ENCODE peak calls at places on chromosomes 12 and 14, in nine cellular contexts. Q is heart right ventricle, T is fibroblast of lung, H is endodermal cell, G is colonic mucosa, B is mammary epithelial cell, X is stomach, E is cardiac muscle cell, L is pancreas. M is an unnamed sample.

GRCh38 chr14:105492051-105492965 is 1.3 kb downstream of the TEDC1 start:
- DNase-seq in Q (peak; percentile 36), T (no peak), H (peak; percentile 35), G (no peak), B (no peak), X (no peak), E (no peak), L (peak; percentile 60), M (no peak)

GRCh38 chr12:1791104-1791927 is 29.0 kb upstream of the LRTM2 start:
- DNase-seq in Q (peak; percentile 64), T (peak; percentile 76), H (peak; percentile 87), G (peak; percentile 76), B (peak; percentile 42), X (peak; percentile 77), E (peak; percentile 79), L (peak; percentile 78), M (peak; percentile 56)

GRCh38 chr12:12033589-12034223 is 37.0 kb upstream of the BCL2L14 start:
- DNase-seq in Q (no peak), T (no peak), H (peak; percentile 49), G (no peak), B (no peak), X (no peak), E (no peak), L (no peak), M (no peak)

GRCh38 chr12:26719852-26720251 is 113.1 kb downstream of the ITPR2 start:
- DNase-seq in Q (no peak), T (no peak), H (no peak), G (no peak), B (no peak), X (no peak), E (no peak), L (no peak), M (no peak)

GRCh38 chr14:67358914-67359313 is 690 bp downstream of the ATP6V1D start:
- DNase-seq in Q (no peak), T (no peak), H (peak; percentile 63), G (peak; percentile 19), B (peak; percentile 23), X (no peak), E (no peak), L (no peak), M (peak; percentile 14)

GRCh38 chr12:95763809-95764253 is 26.7 kb downstream of the NTN4 start:
- DNase-seq in Q (peak; percentile 56), T (peak; percentile 92), H (no peak), G (peak; percentile 26), B (peak; percentile 91), X (no peak), E (no peak), L (peak; percentile 31), M (no peak)

GRCh38 chr14:57486767-57487379 is 6.8 kb downstream of the CCDC198 start:
- DNase-seq in Q (no peak), T (peak; percentile 62), H (no peak), G (no peak), B (peak; percentile 32), X (no peak), E (peak; percentile 58), L (peak; percentile 28), M (peak; percentile 11)

GRCh38 chr12:74365178-74365964 is 172.3 kb upstream of the ATXN7L3B start:
- DNase-seq in Q (no peak), T (peak; percentile 51), H (peak; percentile 81), G (no peak), B (peak; percentile 34), X (no peak), E (peak; percentile 5), L (peak; percentile 29), M (peak; percentile 51)

GRCh38 chr14:44379292-44379977 is 127.6 kb downstream of the FSCB start:
- DNase-seq in Q (no peak), T (no peak), H (peak; percentile 58), G (no peak), B (no peak), X (no peak), E (no peak), L (no peak), M (no peak)

GRCh38 chr14:22613091-22613695 is 15.1 kb downstream of the ABHD4 start:
- DNase-seq in Q (no peak), T (no peak), H (no peak), G (peak; percentile 3), B (no peak), X (no peak), E (no peak), L (no peak), M (no peak)

GRCh38 chr14:41605550-41606248 is 977 bp upstream of the LRFN5 start:
- DNase-seq in Q (no peak), T (peak; percentile 61), H (peak; percentile 91), G (peak; percentile 17), B (no peak), X (no peak), E (peak; percentile 72), L (no peak), M (no peak)
- H3K36me3 ChIP-seq in Q (no peaks in the 10 kb centered on the region), T (no peaks in the 10 kb centered on the region), H (no peaks in the 10 kb centered on the region), G (no peaks in the 10 kb centered on the region), B (no peaks in the 10 kb centered on the region), X (no peaks in the 10 kb centered on the region), E (no peaks in the 10 kb centered on the region), L (no peaks in the 10 kb centered on the region), M (no peaks in the 10 kb centered on the region)

GRCh38 chr14:61193471-61193870 is 87.7 kb downstream of the TMEM30B start:
- DNase-seq in Q (no peak), T (no peak), H (no peak), G (no peak), B (no peak), X (no peak), E (no peak), L (no peak), M (no peak)

GRCh38 chr14:61192970-61193369 is 88.2 kb downstream of the TMEM30B start:
- DNase-seq in Q (no peak), T (peak; percentile 64), H (no peak), G (no peak), B (no peak), X (no peak), E (no peak), L (no peak), M (no peak)

GRCh38 chr14:61196034-61196433 is 85.1 kb downstream of the TMEM30B start:
- DNase-seq in Q (no peak), T (no peak), H (no peak), G (no peak), B (no peak), X (no peak), E (no peak), L (no peak), M (no peak)

GRCh38 chr14:61197416-61197815 is 83.7 kb downstream of the TMEM30B start:
- DNase-seq in Q (no peak), T (no peak), H (no peak), G (no peak), B (no peak), X (no peak), E (no peak), L (no peak), M (no peak)

DNA sequence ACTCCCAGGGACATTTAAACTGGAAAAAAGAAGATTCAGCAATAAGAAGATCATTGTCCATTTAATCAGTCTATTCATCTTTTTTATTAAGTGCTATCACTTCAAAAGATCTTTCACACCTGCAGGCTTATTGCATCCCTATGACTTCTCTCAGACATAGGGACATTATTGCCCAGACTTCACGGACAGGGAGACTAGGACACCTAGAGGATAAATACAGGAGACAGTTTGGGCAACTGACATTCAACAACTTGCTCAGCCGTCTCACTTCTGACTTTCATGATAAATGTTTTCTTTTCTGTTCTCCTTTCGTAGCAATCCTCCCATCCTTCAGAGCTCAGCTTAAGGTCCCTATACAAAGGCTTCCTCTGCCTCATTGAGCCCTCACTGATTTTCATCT is 84.3 kb downstream of the TMEM30B start:
- DNase-seq in Q (no peak), T (no peak), H (no peak), G (no peak), B (peak; percentile 25), X (no peak), E (peak; percentile 11), L (no peak), M (no peak)
- TF ChIP-seq CTCF in Q (no peak), T (no peak), H (peak; percentile 47), G (no peak), B (peak; percentile 67), X (no peak), E (peak; percentile 13), L (no peak), M (peak; percentile 12)

GRCh38 chr12:68824131-68824530 is 16.2 kb downstream of the MDM2 start:
- DNase-seq in Q (no peak), T (no peak), H (no peak), G (no peak), B (no peak), X (no peak), E (no peak), L (no peak), M (no peak)

GRCh38 chr12:68825569-68826217 is 17.7 kb downstream of the MDM2 start:
- DNase-seq in Q (no peak), T (no peak), H (no peak), G (no peak), B (no peak), X (no peak), E (no peak), L (no peak), M (no peak)

GRCh38 chr12:68823711-68824110 is 15.7 kb downstream of the MDM2 start:
- DNase-seq in Q (no peak), T (no peak), H (no peak), G (no peak), B (no peak), X (no peak), E (no peak), L (no peak), M (no peak)

GRCh38 chr12:68821357-68822188 is 13.6 kb downstream of the MDM2 start:
- DNase-seq in Q (no peak), T (no peak), H (no peak), G (no peak), B (no peak), X (no peak), E (no peak), L (no peak), M (no peak)

DNA sequence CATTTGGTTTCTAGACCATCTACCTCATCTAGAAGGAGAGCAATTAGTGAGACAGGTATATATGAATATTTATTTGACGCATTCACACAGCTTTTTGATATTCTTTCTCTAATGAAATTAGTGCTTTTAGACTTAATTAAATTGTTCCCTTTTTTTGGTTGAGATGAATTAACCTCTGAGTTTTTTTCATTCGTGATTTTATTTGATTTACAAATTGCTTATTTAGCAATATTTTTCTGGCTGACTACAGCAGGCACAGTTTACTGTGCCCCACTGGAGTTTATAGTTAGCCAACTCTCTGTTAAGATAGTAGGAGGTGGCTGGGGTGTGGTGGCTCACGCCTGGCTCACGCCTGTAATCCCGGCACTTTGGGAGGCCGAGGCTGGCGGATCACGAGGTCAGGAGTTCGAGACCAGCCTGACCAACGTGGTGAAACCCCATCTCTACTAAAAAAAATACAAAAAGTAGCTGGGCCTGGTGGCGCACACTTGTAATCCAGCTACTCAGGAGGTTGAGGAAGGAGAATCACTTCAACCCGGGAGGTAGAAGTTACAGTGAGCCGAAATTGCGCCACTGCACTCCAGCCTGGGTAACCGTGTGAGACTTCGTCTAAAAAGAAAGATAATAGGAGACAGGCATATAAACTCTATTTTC is 16.7 kb downstream of the MDM2 start:
- DNase-seq in Q (no peak), T (no peak), H (no peak), G (no peak), B (no peak), X (no peak), E (no peak), L (no peak), M (no peak)
- H3K36me3 ChIP-seq in Q (peaks cover 64% of the 10 kb centered on the region), T (peaks cover 7% of the 10 kb centered on the region), H (peaks cover 99% of the 10 kb centered on the region), G (peaks cover 18% of the 10 kb centered on the region), B (peaks cover 75% of the 10 kb centered on the region), X (peaks cover 93% of the 10 kb centered on the region), E (peaks cover 83% of the 10 kb centered on the region), L (peaks cover 32% of the 10 kb centered on the region), M (peaks cover 94% of the 10 kb centered on the region)

GRCh38 chr14:75717729-75718128 is 56.7 kb downstream of the TTLL5 start:
- DNase-seq in Q (no peak), T (no peak), H (no peak), G (no peak), B (no peak), X (peak; percentile 60), E (no peak), L (peak; percentile 77), M (no peak)
- TF ChIP-seq CTCF in Q (no peak), T (no peak), H (no peak), G (no peak), B (no peak), X (no peak), E (no peak), L (no peak), M (no peak)

M was measured in WERI-Rb-1.